ENCODE peak calls at places on chromosomes 12 and 14, in seven cellular contexts. R is EH; G is GM12892; M is NCI-H1694 treated with DMSO at 0.1 percent for 48 hours; V is AG08395; K is activated T-helper 1 cell treated with anti-CD3 and anti-CD28 coated beads, Interleukin-2, amount 50 U/mL, for 16 hours; X is Calu3. T is an unnamed sample.

GRCh38 chr14:40870252-40870651 is 736.4 kb upstream of the LRFN5 start:
- DNase-seq in R (no peak), G (no peak), M (peak), V (no peak), K (no peak), X (no peak), T (no peak)

GRCh38 chr12:5456025-5456424 is 24.1 kb downstream of the NTF3 start:
- DNase-seq in R (no peak), G (no peak), M (no peak), V (no peak), K (no peak), X (no peak), T (no peak)

GRCh38 chr12:125065021-125065752 is at the start of gene AACS:
- DNase-seq in R (peak), G (peak), M (peak), V (peak), K (peak), X (peak), T (peak)

GRCh38 chr12:26630546-26631027 is 202.4 kb downstream of the ITPR2 start:
- DNase-seq in R (peak), G (no peak), M (no peak), V (no peak), K (no peak), X (no peak), T (no peak)

GRCh38 chr14:90547250-90547649 is 150.4 kb downstream of the CALM1 start:
- DNase-seq in R (no peak), G (no peak), M (no peak), V (no peak), K (no peak), X (no peak), T (no peak)

GRCh38 chr14:102505775-102506598 is 3.6 kb downstream of the ANKRD9 start:
- DNase-seq in R (no peak), G (no peak), M (no peak), V (no peak), K (no peak), X (no peak), T (no peak)

GRCh38 chr12:118109088-118109487 is 5.3 kb upstream of the VSIG10 start:
- DNase-seq in R (peak), G (no peak), M (no peak), V (no peak), K (no peak), X (no peak), T (no peak)

GRCh38 chr12:3122841-3123678 is 45.9 kb downstream of the TSPAN9 start:
- DNase-seq in R (peak), G (no peak), M (no peak), V (peak), K (no peak), X (no peak), T (no peak)

GRCh38 chr14:23060536-23061260 is 3.4 kb upstream of the CDH24 start:
- DNase-seq in R (no peak), G (no peak), M (no peak), V (no peak), K (no peak), X (no peak), T (no peak)

GRCh38 chr12:116199160-116199559 is 78.3 kb downstream of the MED13L start:
- DNase-seq in R (no peak), G (no peak), M (no peak), V (no peak), K (no peak), X (no peak), T (no peak)

GRCh38 chr12:7376196-7376595 is 67.8 kb downstream of the CD163L1 start:
- DNase-seq in R (peak), G (no peak), M (no peak), V (no peak), K (no peak), X (no peak), T (no peak)

GRCh38 chr14:94394594-94395305 is 6.3 kb upstream of the SERPINA1 start:
- DNase-seq in R (peak), G (no peak), M (no peak), V (peak), K (no peak), X (no peak), T (no peak)

GRCh38 chr12:58408516-58408915 is 467.1 kb downstream of the ATP23 start:
- DNase-seq in R (peak), G (no peak), M (no peak), V (no peak), K (no peak), X (no peak), T (no peak)

GRCh38 chr14:61268797-61269196 is 12.3 kb downstream of the TMEM30B start:
- DNase-seq in R (peak), G (no peak), M (no peak), V (no peak), K (no peak), X (no peak), T (no peak)